ENCODE peak calls at places on chromosomes 2 and 18, in six cellular contexts. One of them, this sample, is unnamed.

GRCh38 chr2:119283873-119284331 is 60.3 kb downstream of the STEAP3 start:
- DNase-seq in K562: no peak
- DNase-seq in cardiac muscle cell: peak; percentile 61
- DNase-seq in sigmoid colon: peak; percentile 85
- DNase-seq in pancreas: no peak
- DNase-seq in IMR-90: peak; percentile 80
- DNase-seq in this sample: peak; percentile 69

GRCh38 chr2:219552382-219553167 is 8.7 kb downstream of the TMEM198 start:
- DNase-seq in K562: peak; percentile 90
- DNase-seq in cardiac muscle cell: peak; percentile 90
- DNase-seq in sigmoid colon: peak; percentile 93
- DNase-seq in pancreas: peak; percentile 94
- DNase-seq in IMR-90: peak; percentile 65
- DNase-seq in this sample: peak; percentile 84

GRCh38 chr18:9638886-9639285 is 24.5 kb upstream of the PPP4R1 start:
- DNase-seq in K562: no peak
- DNase-seq in cardiac muscle cell: no peak
- DNase-seq in sigmoid colon: no peak
- DNase-seq in pancreas: no peak
- DNase-seq in IMR-90: no peak
- DNase-seq in this sample: no peak

GRCh38 chr2:46075848-46076247 is 221.4 kb upstream of the EPAS1 start:
- DNase-seq in K562: no peak
- DNase-seq in cardiac muscle cell: no peak
- DNase-seq in sigmoid colon: no peak
- DNase-seq in pancreas: no peak
- DNase-seq in IMR-90: no peak
- DNase-seq in this sample: no peak

GRCh38 chr2:121036226-121036692 is 248.7 kb downstream of the TFCP2L1 start:
- DNase-seq in K562: no peak
- DNase-seq in cardiac muscle cell: no peak
- DNase-seq in sigmoid colon: no peak
- DNase-seq in pancreas: no peak
- DNase-seq in IMR-90: no peak
- DNase-seq in this sample: no peak

GRCh38 chr2:23238011-23238657 is 146.8 kb upstream of the KLHL29 start:
- DNase-seq in K562: no peak
- DNase-seq in cardiac muscle cell: no peak
- DNase-seq in sigmoid colon: no peak
- DNase-seq in pancreas: no peak
- DNase-seq in IMR-90: no peak
- DNase-seq in this sample: peak; percentile 13

GRCh38 chr2:82539222-82539621 is 1919.9 kb downstream of the SUCLG1 start:
- DNase-seq in K562: no peak
- DNase-seq in cardiac muscle cell: no peak
- DNase-seq in sigmoid colon: no peak
- DNase-seq in pancreas: no peak
- DNase-seq in IMR-90: no peak
- DNase-seq in this sample: no peak

GRCh38 chr2:54503192-54503591 is 47.1 kb downstream of the SPTBN1 start:
- DNase-seq in K562: peak; percentile 47
- DNase-seq in cardiac muscle cell: peak; percentile 64
- DNase-seq in sigmoid colon: no peak
- DNase-seq in pancreas: no peak
- DNase-seq in IMR-90: peak; percentile 24
- DNase-seq in this sample: no peak

GRCh38 chr2:181528441-181528840 is 71.3 kb downstream of the ITGA4 start:
- DNase-seq in K562: no peak
- DNase-seq in cardiac muscle cell: no peak
- DNase-seq in sigmoid colon: no peak
- DNase-seq in pancreas: no peak
- DNase-seq in IMR-90: no peak
- DNase-seq in this sample: no peak

GRCh38 chr2:85243101-85244072 is 84.4 kb downstream of the TGOLN2 start:
- DNase-seq in K562: peak; percentile 76
- DNase-seq in cardiac muscle cell: peak; percentile 46
- DNase-seq in sigmoid colon: peak; percentile 76
- DNase-seq in pancreas: peak; percentile 75
- DNase-seq in IMR-90: no peak
- DNase-seq in this sample: peak; percentile 61

GRCh38 chr2:241036397-241036963 is 38.1 kb downstream of the SNED1 start:
- DNase-seq in K562: peak; percentile 71
- DNase-seq in cardiac muscle cell: peak; percentile 8
- DNase-seq in sigmoid colon: peak; percentile 61
- DNase-seq in pancreas: peak; percentile 59
- DNase-seq in IMR-90: no peak
- DNase-seq in this sample: peak; percentile 64

GRCh38 chr18:23626451-23627279 is 36.0 kb downstream of the ANKRD29 start:
- DNase-seq in K562: no peak
- DNase-seq in cardiac muscle cell: peak; percentile 27
- DNase-seq in sigmoid colon: no peak
- DNase-seq in pancreas: no peak
- DNase-seq in IMR-90: peak; percentile 73
- DNase-seq in this sample: no peak

GRCh38 chr2:203913947-203914346 is 22.6 kb upstream of the ICOS start:
- DNase-seq in K562: peak; percentile 34
- DNase-seq in cardiac muscle cell: no peak
- DNase-seq in sigmoid colon: no peak
- DNase-seq in pancreas: no peak
- DNase-seq in IMR-90: no peak
- DNase-seq in this sample: no peak

GRCh38 chr18:56089607-56090258 is 501.7 kb upstream of the TCF4 start:
- DNase-seq in K562: no peak
- DNase-seq in cardiac muscle cell: no peak
- DNase-seq in sigmoid colon: no peak
- DNase-seq in pancreas: no peak
- DNase-seq in IMR-90: no peak
- DNase-seq in this sample: no peak

GRCh38 chr2:172445851-172446250 is 18.5 kb downstream of the ITGA6 start:
- DNase-seq in K562: no peak
- DNase-seq in cardiac muscle cell: peak; percentile 37
- DNase-seq in sigmoid colon: no peak
- DNase-seq in pancreas: no peak
- DNase-seq in IMR-90: peak; percentile 31
- DNase-seq in this sample: no peak

GRCh38 chr18:74496508-74497307 is 545 bp downstream of the CNDP2 start:
- DNase-seq in K562: peak; percentile 57
- DNase-seq in cardiac muscle cell: peak; percentile 65
- DNase-seq in sigmoid colon: peak; percentile 85
- DNase-seq in pancreas: peak; percentile 74
- DNase-seq in IMR-90: peak; percentile 42
- DNase-seq in this sample: peak; percentile 70

GRCh38 chr18:76499021-76499420 is 4.0 kb upstream of the ZNF516 start:
- DNase-seq in K562: no peak
- DNase-seq in cardiac muscle cell: no peak
- DNase-seq in sigmoid colon: no peak
- DNase-seq in pancreas: no peak
- DNase-seq in IMR-90: no peak
- DNase-seq in this sample: no peak

GRCh38 chr2:232658217-232658785 is 24.9 kb downstream of the EFHD1 start:
- DNase-seq in K562: peak; percentile 36
- DNase-seq in cardiac muscle cell: peak; percentile 46
- DNase-seq in sigmoid colon: no peak
- DNase-seq in pancreas: no peak
- DNase-seq in IMR-90: no peak
- DNase-seq in this sample: no peak

GRCh38 chr2:21466528-21466927 is 342.8 kb downstream of the TDRD15 start:
- DNase-seq in K562: no peak
- DNase-seq in cardiac muscle cell: no peak
- DNase-seq in sigmoid colon: no peak
- DNase-seq in pancreas: no peak
- DNase-seq in IMR-90: peak; percentile 80
- DNase-seq in this sample: no peak

GRCh38 chr2:30243231-30243630 is 11.9 kb downstream of the LBH start:
- DNase-seq in K562: no peak
- DNase-seq in cardiac muscle cell: no peak
- DNase-seq in sigmoid colon: no peak
- DNase-seq in pancreas: no peak
- DNase-seq in IMR-90: no peak
- DNase-seq in this sample: no peak

GRCh38 chr2:88880441-88880953 is 189.0 kb downstream of the RPIA start:
- DNase-seq in K562: peak; percentile 55
- DNase-seq in cardiac muscle cell: peak; percentile 69
- DNase-seq in sigmoid colon: no peak
- DNase-seq in pancreas: no peak
- DNase-seq in IMR-90: peak; percentile 39
- DNase-seq in this sample: no peak

GRCh38 chr2:208015475-208015874 is 9.9 kb downstream of the PLEKHM3 start:
- DNase-seq in K562: no peak
- DNase-seq in cardiac muscle cell: no peak
- DNase-seq in sigmoid colon: no peak
- DNase-seq in pancreas: no peak
- DNase-seq in IMR-90: no peak
- DNase-seq in this sample: no peak

GRCh38 chr2:196337618-196337953 is 166.2 kb upstream of the STK17B start:
- DNase-seq in K562: peak; percentile 20
- DNase-seq in cardiac muscle cell: no peak
- DNase-seq in sigmoid colon: no peak
- DNase-seq in pancreas: no peak
- DNase-seq in IMR-90: no peak
- DNase-seq in this sample: no peak
- TF ChIP-seq CTCF in K562: no peak
- TF ChIP-seq CTCF in cardiac muscle cell: no peak
- TF ChIP-seq CTCF in sigmoid colon: no peak
- TF ChIP-seq CTCF in pancreas: no peak
- TF ChIP-seq CTCF in IMR-90: no peak
- TF ChIP-seq CTCF in this sample: no peak

GRCh38 chr2:24875272-24875671 is 44.8 kb downstream of the ADCY3 start:
- DNase-seq in K562: no peak
- DNase-seq in cardiac muscle cell: peak; percentile 64
- DNase-seq in sigmoid colon: no peak
- DNase-seq in pancreas: no peak
- DNase-seq in IMR-90: no peak
- DNase-seq in this sample: no peak

GRCh38 chr2:24877067-24877466 is 43.0 kb downstream of the ADCY3 start:
- DNase-seq in K562: no peak
- DNase-seq in cardiac muscle cell: no peak
- DNase-seq in sigmoid colon: no peak
- DNase-seq in pancreas: no peak
- DNase-seq in IMR-90: no peak
- DNase-seq in this sample: no peak

GRCh38 chr2:24877646-24878045 is 42.4 kb downstream of the ADCY3 start:
- DNase-seq in K562: no peak
- DNase-seq in cardiac muscle cell: no peak
- DNase-seq in sigmoid colon: no peak
- DNase-seq in pancreas: no peak
- DNase-seq in IMR-90: no peak
- DNase-seq in this sample: no peak

GRCh38 chr2:24874025-24874424 is 46.0 kb downstream of the ADCY3 start:
- DNase-seq in K562: no peak
- DNase-seq in cardiac muscle cell: peak; percentile 12
- DNase-seq in sigmoid colon: peak; percentile 81
- DNase-seq in pancreas: no peak
- DNase-seq in IMR-90: no peak
- DNase-seq in this sample: no peak

DNA sequence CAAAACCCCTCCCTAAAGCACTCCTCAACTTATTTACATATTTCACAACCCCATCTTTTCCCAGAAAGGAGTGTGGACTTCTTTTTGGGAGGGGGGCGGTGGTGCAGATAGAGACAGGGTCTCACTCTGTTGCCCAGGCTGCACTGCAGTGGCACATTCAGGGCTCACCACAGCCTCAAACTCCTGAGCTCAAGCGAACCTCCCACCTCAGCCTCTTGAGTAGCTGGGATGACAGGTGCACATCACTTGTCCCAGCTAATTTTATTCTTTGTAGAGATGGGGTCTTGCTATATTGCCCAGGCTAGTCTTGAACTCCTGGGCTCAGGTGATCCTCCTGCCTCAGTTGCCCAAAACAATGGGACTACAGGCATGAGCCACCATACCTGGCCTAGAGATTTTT is 44.1 kb downstream of the ADCY3 start:
- DNase-seq in K562: no peak
- DNase-seq in cardiac muscle cell: no peak
- DNase-seq in sigmoid colon: no peak
- DNase-seq in pancreas: no peak
- DNase-seq in IMR-90: no peak
- DNase-seq in this sample: no peak
- H3K4me1 ChIP-seq in K562: peaks cover 14% of the 10 kb centered on the region
- H3K4me1 ChIP-seq in cardiac muscle cell: no peaks in the 10 kb centered on the region
- H3K4me1 ChIP-seq in sigmoid colon: no peaks in the 10 kb centered on the region
- H3K4me1 ChIP-seq in pancreas: no peaks in the 10 kb centered on the region
- H3K4me1 ChIP-seq in IMR-90: peaks cover 15% of the 10 kb centered on the region
- H3K4me1 ChIP-seq in this sample: no peaks in the 10 kb centered on the region

GRCh38 chr2:217412721-217413120 is 552.9 kb upstream of the TNP1 start:
- DNase-seq in K562: no peak
- DNase-seq in cardiac muscle cell: peak; percentile 53
- DNase-seq in sigmoid colon: peak; percentile 86
- DNase-seq in pancreas: no peak
- DNase-seq in IMR-90: no peak
- DNase-seq in this sample: no peak
- H3K27ac ChIP-seq in K562: no peak overlapping the region
- H3K27ac ChIP-seq in cardiac muscle cell: no peak overlapping the region
- H3K27ac ChIP-seq in sigmoid colon: peak overlapping the region; percentile 85
- H3K27ac ChIP-seq in pancreas: no peak overlapping the region
- H3K27ac ChIP-seq in IMR-90: peak overlapping the region; percentile 24
- H3K27ac ChIP-seq in this sample: no peak overlapping the region

GRCh38 chr2:106758885-106759559 is 126.9 kb downstream of the ST6GAL2 start:
- DNase-seq in K562: no peak
- DNase-seq in cardiac muscle cell: no peak
- DNase-seq in sigmoid colon: no peak
- DNase-seq in pancreas: no peak
- DNase-seq in IMR-90: no peak
- DNase-seq in this sample: no peak
- TF ChIP-seq CTCF in K562: no peak
- TF ChIP-seq CTCF in cardiac muscle cell: no peak
- TF ChIP-seq CTCF in sigmoid colon: no peak
- TF ChIP-seq CTCF in pancreas: no peak
- TF ChIP-seq CTCF in IMR-90: no peak
- TF ChIP-seq CTCF in this sample: no peak

DNA sequence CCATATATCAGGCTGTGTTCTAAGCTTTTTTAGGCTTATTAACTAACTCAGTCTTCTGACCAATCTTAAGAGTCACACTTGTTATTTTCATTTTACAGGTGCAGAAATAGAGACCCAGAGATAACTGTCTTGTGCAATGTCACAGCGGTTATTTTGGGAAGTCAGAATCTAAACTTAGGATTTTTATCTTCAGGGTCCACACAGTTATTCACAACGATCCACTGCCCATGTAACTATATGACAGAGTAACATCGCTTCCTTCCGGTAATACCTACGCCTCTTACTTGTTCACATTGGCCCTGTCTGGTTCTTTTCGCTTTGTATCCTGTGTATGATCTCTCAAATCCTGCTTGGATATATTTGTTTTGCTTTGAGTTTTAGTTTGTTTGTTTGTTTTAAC is 631.7 kb downstream of the LRP1B start:
- DNase-seq in K562: no peak
- DNase-seq in cardiac muscle cell: no peak
- DNase-seq in sigmoid colon: no peak
- DNase-seq in pancreas: no peak
- DNase-seq in IMR-90: no peak
- DNase-seq in this sample: no peak
- H3K4me1 ChIP-seq in K562: no peaks in the 10 kb centered on the region
- H3K4me1 ChIP-seq in cardiac muscle cell: peaks cover 17% of the 10 kb centered on the region
- H3K4me1 ChIP-seq in sigmoid colon: no peaks in the 10 kb centered on the region
- H3K4me1 ChIP-seq in pancreas: no peaks in the 10 kb centered on the region
- H3K4me1 ChIP-seq in IMR-90: no peaks in the 10 kb centered on the region
- H3K4me1 ChIP-seq in this sample: peaks cover 4% of the 10 kb centered on the region

GRCh38 chr2:44942304-44943030 is 965 bp downstream of the SIX3 start:
- DNase-seq in K562: no peak
- DNase-seq in cardiac muscle cell: no peak
- DNase-seq in sigmoid colon: no peak
- DNase-seq in pancreas: no peak
- DNase-seq in IMR-90: no peak
- DNase-seq in this sample: no peak
- H3K27ac ChIP-seq in K562: no peak overlapping the region
- H3K27ac ChIP-seq in cardiac muscle cell: no peak overlapping the region
- H3K27ac ChIP-seq in sigmoid colon: no peak overlapping the region
- H3K27ac ChIP-seq in pancreas: no peak overlapping the region
- H3K27ac ChIP-seq in IMR-90: no peak overlapping the region
- H3K27ac ChIP-seq in this sample: no peak overlapping the region